ENCODE peak calls at places on chromosome 4, in six cellular contexts. One of them, this sample, is unnamed.
A peak's percentile ranks its signal among the peaks of the same experiment; 100 is the strongest.

GRCh38 chr4:174120446-174121142 is 162.9 kb downstream of the FBXO8 start:
- DNase-seq in hepatocyte: peak; percentile 72
- DNase-seq in left ventricle myocardium inferior: peak; percentile 60
- DNase-seq in BJ: peak; percentile 20
- DNase-seq in tibial artery: peak; percentile 65
- DNase-seq in A549: peak; percentile 19
- DNase-seq in this sample: no peak

GRCh38 chr4:109113511-109113910 is 188.9 kb downstream of the COL25A1 start:
- DNase-seq in hepatocyte: no peak
- DNase-seq in A549: no peak
- DNase-seq in left ventricle myocardium inferior: no peak
- DNase-seq in BJ: no peak
- DNase-seq in tibial artery: no peak
- DNase-seq in this sample: no peak

GRCh38 chr4:647481-647880 is 22.1 kb downstream of the PDE6B start:
- DNase-seq in BJ: no peak
- DNase-seq in A549: no peak
- DNase-seq in hepatocyte: no peak
- DNase-seq in tibial artery: no peak
- DNase-seq in left ventricle myocardium inferior: no peak
- DNase-seq in this sample: no peak

GRCh38 chr4:66000500-66001117 is 330.3 kb upstream of the EPHA5 start:
- DNase-seq in left ventricle myocardium inferior: no peak
- DNase-seq in tibial artery: no peak
- DNase-seq in A549: no peak
- DNase-seq in hepatocyte: no peak
- DNase-seq in BJ: no peak
- DNase-seq in this sample: no peak

GRCh38 chr4:81166431-81166830 is 48.6 kb downstream of the PRKG2 start:
- DNase-seq in hepatocyte: no peak
- DNase-seq in A549: no peak
- DNase-seq in BJ: no peak
- DNase-seq in tibial artery: no peak
- DNase-seq in left ventricle myocardium inferior: no peak
- DNase-seq in this sample: no peak

GRCh38 chr4:39044364-39044946 is 12.2 kb upstream of the TMEM156 start:
- DNase-seq in left ventricle myocardium inferior: peak; percentile 94
- DNase-seq in tibial artery: peak; percentile 94
- DNase-seq in hepatocyte: peak; percentile 95
- DNase-seq in A549: peak; percentile 81
- DNase-seq in BJ: peak; percentile 46
- DNase-seq in this sample: peak; percentile 49

GRCh38 chr4:152265149-152265621 is 270.7 kb downstream of the FBXW7 start:
- DNase-seq in A549: peak; percentile 21
- DNase-seq in hepatocyte: peak; percentile 88
- DNase-seq in left ventricle myocardium inferior: no peak
- DNase-seq in BJ: peak; percentile 70
- DNase-seq in tibial artery: no peak
- DNase-seq in this sample: no peak

GRCh38 chr4:29073571-29073970 is 1646.6 kb upstream of the PCDH7 start:
- DNase-seq in A549: no peak
- DNase-seq in hepatocyte: no peak
- DNase-seq in left ventricle myocardium inferior: no peak
- DNase-seq in tibial artery: no peak
- DNase-seq in BJ: no peak
- DNase-seq in this sample: no peak

GRCh38 chr4:184896868-184897715 is 71.3 kb upstream of the ACSL1 start:
- DNase-seq in tibial artery: no peak
- DNase-seq in left ventricle myocardium inferior: peak; percentile 16
- DNase-seq in hepatocyte: no peak
- DNase-seq in A549: no peak
- DNase-seq in BJ: no peak
- DNase-seq in this sample: no peak

GRCh38 chr4:1291996-1292702 is 2.5 kb downstream of the MAEA start:
- DNase-seq in left ventricle myocardium inferior: no peak
- DNase-seq in A549: no peak
- DNase-seq in BJ: no peak
- DNase-seq in tibial artery: peak; percentile 58
- DNase-seq in hepatocyte: no peak
- DNase-seq in this sample: no peak

GRCh38 chr4:67685532-67685859 is 15.5 kb downstream of the UBA6 start:
- DNase-seq in hepatocyte: no peak
- DNase-seq in A549: no peak
- DNase-seq in tibial artery: no peak
- DNase-seq in BJ: no peak
- DNase-seq in left ventricle myocardium inferior: no peak
- DNase-seq in this sample: no peak

GRCh38 chr4:17275836-17276235 is 236.1 kb downstream of the QDPR start:
- DNase-seq in hepatocyte: no peak
- DNase-seq in tibial artery: no peak
- DNase-seq in BJ: no peak
- DNase-seq in left ventricle myocardium inferior: no peak
- DNase-seq in A549: no peak
- DNase-seq in this sample: no peak

GRCh38 chr4:99248714-99249113 is 29.7 kb upstream of the ADH6 start:
- DNase-seq in BJ: no peak
- DNase-seq in left ventricle myocardium inferior: no peak
- DNase-seq in A549: no peak
- DNase-seq in tibial artery: no peak
- DNase-seq in hepatocyte: no peak
- DNase-seq in this sample: no peak

GRCh38 chr4:65063601-65064000 is 606.7 kb downstream of the EPHA5 start:
- DNase-seq in tibial artery: no peak
- DNase-seq in left ventricle myocardium inferior: no peak
- DNase-seq in A549: no peak
- DNase-seq in hepatocyte: no peak
- DNase-seq in BJ: no peak
- DNase-seq in this sample: no peak

GRCh38 chr4:120855307-120856001 is 67.1 kb downstream of the PRDM5 start:
- DNase-seq in hepatocyte: no peak
- DNase-seq in tibial artery: no peak
- DNase-seq in A549: no peak
- DNase-seq in left ventricle myocardium inferior: no peak
- DNase-seq in BJ: no peak
- DNase-seq in this sample: no peak

GRCh38 chr4:7892212-7893019 is 47.2 kb downstream of the AFAP1 start:
- DNase-seq in A549: no peak
- DNase-seq in BJ: no peak
- DNase-seq in hepatocyte: no peak
- DNase-seq in tibial artery: no peak
- DNase-seq in left ventricle myocardium inferior: no peak
- DNase-seq in this sample: no peak

GRCh38 chr4:21113496-21114213 is 413.4 kb downstream of the PACRGL start:
- DNase-seq in A549: no peak
- DNase-seq in BJ: no peak
- DNase-seq in left ventricle myocardium inferior: no peak
- DNase-seq in tibial artery: no peak
- DNase-seq in hepatocyte: peak; percentile 8
- DNase-seq in this sample: no peak

GRCh38 chr4:32462944-32463343 is 1742.8 kb downstream of the PCDH7 start:
- DNase-seq in BJ: no peak
- DNase-seq in left ventricle myocardium inferior: no peak
- DNase-seq in A549: no peak
- DNase-seq in tibial artery: no peak
- DNase-seq in hepatocyte: no peak
- DNase-seq in this sample: no peak

GRCh38 chr4:56979674-56980073 is 978 bp downstream of the POLR2B start:
- DNase-seq in A549: no peak
- DNase-seq in BJ: no peak
- DNase-seq in tibial artery: no peak
- DNase-seq in hepatocyte: peak; percentile 48
- DNase-seq in left ventricle myocardium inferior: no peak
- DNase-seq in this sample: no peak

GRCh38 chr4:8433181-8433580 is 7.3 kb downstream of the ACOX3 start:
- DNase-seq in A549: no peak
- DNase-seq in tibial artery: no peak
- DNase-seq in BJ: no peak
- DNase-seq in left ventricle myocardium inferior: no peak
- DNase-seq in hepatocyte: no peak
- DNase-seq in this sample: peak; percentile 41

GRCh38 chr4:88897180-88897579 is 159.8 kb downstream of the FAM13A start:
- DNase-seq in hepatocyte: no peak
- DNase-seq in BJ: no peak
- DNase-seq in left ventricle myocardium inferior: no peak
- DNase-seq in A549: no peak
- DNase-seq in tibial artery: no peak
- DNase-seq in this sample: no peak

GRCh38 chr4:26826721-26827120 is 33.9 kb upstream of the STIM2 start:
- DNase-seq in BJ: no peak
- DNase-seq in left ventricle myocardium inferior: no peak
- DNase-seq in hepatocyte: no peak
- DNase-seq in A549: no peak
- DNase-seq in tibial artery: no peak
- DNase-seq in this sample: no peak

GRCh38 chr4:66373268-66373667 is 703.0 kb upstream of the EPHA5 start:
- DNase-seq in BJ: no peak
- DNase-seq in A549: no peak
- DNase-seq in hepatocyte: no peak
- DNase-seq in tibial artery: no peak
- DNase-seq in left ventricle myocardium inferior: no peak
- DNase-seq in this sample: no peak

GRCh38 chr4:20428410-20429160 is 176.9 kb downstream of the SLIT2 start:
- DNase-seq in left ventricle myocardium inferior: no peak
- DNase-seq in BJ: no peak
- DNase-seq in tibial artery: no peak
- DNase-seq in A549: no peak
- DNase-seq in hepatocyte: no peak
- DNase-seq in this sample: no peak

GRCh38 chr4:72312032-72312650 is 256.9 kb downstream of the ADAMTS3 start:
- DNase-seq in BJ: peak; percentile 81
- DNase-seq in left ventricle myocardium inferior: peak; percentile 79
- DNase-seq in hepatocyte: peak; percentile 55
- DNase-seq in A549: no peak
- DNase-seq in tibial artery: peak; percentile 89
- DNase-seq in this sample: no peak

GRCh38 chr4:3355266-3355748 is 62.5 kb downstream of the RGS12 start:
- DNase-seq in tibial artery: no peak
- DNase-seq in hepatocyte: no peak
- DNase-seq in BJ: no peak
- DNase-seq in A549: no peak
- DNase-seq in left ventricle myocardium inferior: no peak
- DNase-seq in this sample: no peak

GRCh38 chr4:38161208-38162113 is 201.3 kb downstream of the PTTG2 start:
- DNase-seq in tibial artery: no peak
- DNase-seq in BJ: no peak
- DNase-seq in A549: no peak
- DNase-seq in left ventricle myocardium inferior: no peak
- DNase-seq in hepatocyte: no peak
- DNase-seq in this sample: no peak

GRCh38 chr4:183424109-183424751 is 20.2 kb upstream of the CDKN2AIP start:
- DNase-seq in BJ: no peak
- DNase-seq in tibial artery: no peak
- DNase-seq in hepatocyte: no peak
- DNase-seq in left ventricle myocardium inferior: no peak
- DNase-seq in A549: no peak
- DNase-seq in this sample: no peak

GRCh38 chr4:7828011-7828720 is 111.5 kb downstream of the AFAP1 start:
- DNase-seq in left ventricle myocardium inferior: peak; percentile 75
- DNase-seq in tibial artery: peak; percentile 84
- DNase-seq in BJ: peak; percentile 100
- DNase-seq in hepatocyte: peak; percentile 81
- DNase-seq in A549: no peak
- DNase-seq in this sample: no peak

GRCh38 chr4:1137850-1138249 is 24.5 kb upstream of the RNF212 start:
- DNase-seq in tibial artery: no peak
- DNase-seq in A549: no peak
- DNase-seq in hepatocyte: no peak
- DNase-seq in left ventricle myocardium inferior: no peak
- DNase-seq in BJ: no peak
- DNase-seq in this sample: no peak

GRCh38 chr4:6079965-6080364 is 61.7 kb upstream of the C4orf50 start:
- DNase-seq in tibial artery: no peak
- DNase-seq in A549: no peak
- DNase-seq in hepatocyte: no peak
- DNase-seq in BJ: no peak
- DNase-seq in left ventricle myocardium inferior: no peak
- DNase-seq in this sample: no peak
- TF ChIP-seq CTCF in tibial artery: no peak
- TF ChIP-seq CTCF in A549: no peak
- TF ChIP-seq CTCF in hepatocyte: no peak
- TF ChIP-seq CTCF in BJ: no peak
- TF ChIP-seq CTCF in left ventricle myocardium inferior: no peak
- TF ChIP-seq CTCF in this sample: no peak

DNA sequence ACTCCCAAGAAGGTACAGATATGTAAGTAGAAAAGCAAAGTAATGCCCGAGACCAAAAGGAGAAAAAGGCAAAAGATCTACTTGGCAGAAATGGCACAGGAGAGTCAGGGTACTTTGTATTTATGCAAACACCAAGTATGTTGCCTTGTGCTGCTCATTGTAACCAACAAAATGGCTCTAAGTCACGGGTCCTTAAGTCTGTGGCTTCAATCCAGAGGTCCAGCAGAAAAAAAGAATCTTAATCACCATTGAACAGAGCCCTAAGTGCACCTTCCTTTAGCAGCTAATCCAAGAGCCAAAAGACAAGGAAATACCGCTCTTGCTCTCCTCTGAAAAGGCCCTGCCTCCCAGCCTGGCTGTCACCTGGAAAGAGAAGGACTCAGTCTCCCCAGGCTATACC is 324.9 kb upstream of the PPARGC1A start:
- DNase-seq in hepatocyte: no peak
- DNase-seq in A549: no peak
- DNase-seq in BJ: no peak
- DNase-seq in left ventricle myocardium inferior: no peak
- DNase-seq in tibial artery: no peak
- DNase-seq in this sample: no peak
- TF ChIP-seq CTCF in hepatocyte: no peak
- TF ChIP-seq CTCF in A549: no peak
- TF ChIP-seq CTCF in BJ: no peak
- TF ChIP-seq CTCF in left ventricle myocardium inferior: no peak
- TF ChIP-seq CTCF in tibial artery: no peak
- TF ChIP-seq CTCF in this sample: no peak

GRCh38 chr4:122167369-122167768 is 15.2 kb downstream of the BLTP1 start:
- DNase-seq in BJ: no peak
- DNase-seq in hepatocyte: no peak
- DNase-seq in tibial artery: no peak
- DNase-seq in left ventricle myocardium inferior: no peak
- DNase-seq in A549: no peak
- DNase-seq in this sample: no peak
- TF ChIP-seq CTCF in BJ: no peak
- TF ChIP-seq CTCF in hepatocyte: no peak
- TF ChIP-seq CTCF in tibial artery: no peak
- TF ChIP-seq CTCF in left ventricle myocardium inferior: no peak
- TF ChIP-seq CTCF in A549: no peak
- TF ChIP-seq CTCF in this sample: no peak

GRCh38 chr4:112519689-112520597 is 4.0 kb upstream of the NEUROG2 start:
- DNase-seq in A549: no peak
- DNase-seq in left ventricle myocardium inferior: no peak
- DNase-seq in tibial artery: no peak
- DNase-seq in hepatocyte: no peak
- DNase-seq in BJ: no peak
- DNase-seq in this sample: no peak
- TF ChIP-seq CTCF in A549: no peak
- TF ChIP-seq CTCF in left ventricle myocardium inferior: no peak
- TF ChIP-seq CTCF in tibial artery: no peak
- TF ChIP-seq CTCF in hepatocyte: no peak
- TF ChIP-seq CTCF in BJ: no peak
- TF ChIP-seq CTCF in this sample: no peak

GRCh38 chr4:9949573-9949972 is 71.7 kb downstream of the SLC2A9 start:
- DNase-seq in tibial artery: no peak
- DNase-seq in hepatocyte: no peak
- DNase-seq in left ventricle myocardium inferior: no peak
- DNase-seq in BJ: no peak
- DNase-seq in A549: no peak
- DNase-seq in this sample: no peak
- TF ChIP-seq CTCF in tibial artery: no peak
- TF ChIP-seq CTCF in hepatocyte: no peak
- TF ChIP-seq CTCF in left ventricle myocardium inferior: no peak
- TF ChIP-seq CTCF in BJ: no peak
- TF ChIP-seq CTCF in A549: no peak
- TF ChIP-seq CTCF in this sample: no peak

GRCh38 chr4:118682928-118683327 is 2.3 kb upstream of the METTL14 start:
- DNase-seq in BJ: peak; percentile 3
- DNase-seq in hepatocyte: peak; percentile 11
- DNase-seq in tibial artery: no peak
- DNase-seq in left ventricle myocardium inferior: no peak
- DNase-seq in A549: peak; percentile 13
- DNase-seq in this sample: no peak
- TF ChIP-seq CTCF in BJ: peak; percentile 55
- TF ChIP-seq CTCF in hepatocyte: peak; percentile 37
- TF ChIP-seq CTCF in tibial artery: peak; percentile 23
- TF ChIP-seq CTCF in left ventricle myocardium inferior: peak; percentile 58
- TF ChIP-seq CTCF in A549: peak; percentile 46
- TF ChIP-seq CTCF in this sample: peak; percentile 52

This sample was measured in D721Med.